ENCODE peak calls at places on chromosomes 11 and 22, in six cellular contexts. O, R, T, C, E and Z are unnamed samples.
A peak's percentile ranks its signal among the peaks of the same experiment; 100 is the strongest.

GRCh38 chr11:76558473-76558872 is 112.1 kb downstream of the LRRC32 start:
- DNase-seq in R (no peak), E (no peak), O (no peak), C (no peak), T (no peak), Z (no peak)

GRCh38 chr22:25976346-25976745 is 192.9 kb upstream of the SEZ6L start:
- DNase-seq in C (no peak), O (no peak), R (no peak), E (no peak), T (no peak), Z (no peak)

GRCh38 chr22:38327805-38328204 is 10.6 kb upstream of the CSNK1E start:
- DNase-seq in O (no peak), R (no peak), E (no peak), T (no peak), C (no peak), Z (peak; percentile 48)

GRCh38 chr11:72229925-72230763 is 5.6 kb downstream of the INPPL1 start:
- DNase-seq in C (no peak), T (no peak), O (no peak), R (no peak), E (no peak), Z (no peak)

GRCh38 chr11:74644084-74644483 is 51.7 kb downstream of the POLD3 start:
- DNase-seq in T (no peak), E (no peak), R (no peak), O (no peak), C (no peak), Z (no peak)

GRCh38 chr11:120120805-120121335 is 17.0 kb downstream of the TRIM29 start:
- DNase-seq in O (no peak), C (no peak), E (no peak), R (no peak), T (no peak), Z (no peak)

GRCh38 chr11:62399172-62399867 is 19.5 kb upstream of the SCGB1A1 start:
- DNase-seq in T (no peak), O (no peak), E (no peak), C (no peak), R (no peak), Z (no peak)

GRCh38 chr11:125242141-125242780 is 77.7 kb downstream of the PKNOX2 start:
- DNase-seq in T (no peak), C (no peak), R (no peak), E (no peak), O (no peak), Z (no peak)

GRCh38 chr11:12318791-12319733 is 58.3 kb upstream of the PARVA start:
- DNase-seq in R (no peak), T (no peak), E (no peak), C (no peak), O (peak; percentile 98), Z (no peak)

GRCh38 chr11:5937868-5938602 is 4.0 kb upstream of the OR56A3 start:
- DNase-seq in O (no peak), C (no peak), E (no peak), T (no peak), R (no peak), Z (no peak)